ENCODE peak calls at places on chromosomes 16 and 17, in ten cellular contexts. D is prostate gland, U is fibroblast of lung, Y is neuronal stem cell, V is heart left ventricle, Q is left ventricle myocardium inferior, N is uterus, O is stomach, A is endothelial cell of umbilical vein, T is sigmoid colon. J is an unnamed sample. For H3K4me1, the result is how much of the 10 kb centered on the place peaks cover.

GRCh38 chr17:5769936-5770335 is 185.6 kb upstream of the NLRP1 start:
- DNase-seq in D (no peak), U (peak), Y (peak), V (no peak), Q (no peak), N (no peak), O (no peak), A (peak), T (no peak), J (no peak)

GRCh38 chr16:50309527-50310307 is 43.4 kb downstream of the ADCY7 start:
- DNase-seq in D (no peak), U (no peak), Y (no peak), V (no peak), Q (no peak), N (no peak), O (peak), A (no peak), T (peak), J (no peak)

GRCh38 chr16:24748242-24748641 is 18.8 kb downstream of the TNRC6A start:
- DNase-seq in D (peak), U (peak), Y (no peak), V (peak), Q (no peak), N (peak), O (no peak), A (peak), T (peak), J (no peak)

GRCh38 chr16:57873218-57873617 is 70.9 kb upstream of the KIFC3 start:
- DNase-seq in D (no peak), U (no peak), Y (no peak), V (no peak), Q (no peak), N (no peak), O (no peak), A (no peak), T (no peak), J (no peak)

GRCh38 chr17:65143899-65144590 is 6.9 kb downstream of the RGS9 start:
- DNase-seq in D (no peak), U (peak), Y (no peak), V (no peak), Q (no peak), N (no peak), O (no peak), A (no peak), T (no peak), J (no peak)

GRCh38 chr16:19366384-19366783 is 51.3 kb upstream of the TMC5 start:
- DNase-seq in D (no peak), U (no peak), Y (no peak), V (no peak), Q (no peak), N (no peak), O (no peak), A (no peak), T (no peak), J (no peak)

GRCh38 chr16:55189179-55189578 is 134.8 kb upstream of the IRX6 start:
- DNase-seq in D (no peak), U (no peak), Y (no peak), V (no peak), Q (no peak), N (no peak), O (no peak), A (no peak), T (no peak), J (no peak)

GRCh38 chr17:9833922-9834321 is 8.2 kb downstream of the GLP2R start:
- DNase-seq in D (no peak), U (no peak), Y (no peak), V (no peak), Q (no peak), N (no peak), O (no peak), A (no peak), T (no peak), J (no peak)

GRCh38 chr17:66301864-66302741 is at the start of gene PRKCA:
- DNase-seq in D (peak), U (peak), Y (peak), V (peak), Q (peak), N (peak), O (peak), A (peak), T (peak), J (peak)

GRCh38 chr16:23333962-23334361 is 31.9 kb downstream of the SCNN1B start:
- DNase-seq in D (no peak), U (no peak), Y (no peak), V (no peak), Q (no peak), N (no peak), O (no peak), A (no peak), T (no peak), J (no peak)

GRCh38 chr17:76427457-76428231 is 25.3 kb downstream of the UBE2O start:
- DNase-seq in D (no peak), U (peak), Y (no peak), V (no peak), Q (no peak), N (no peak), O (no peak), A (peak), T (no peak), J (no peak)

GRCh38 chr16:3949287-3949686 is 68.8 kb upstream of the CREBBP start:
- DNase-seq in D (no peak), U (no peak), Y (no peak), V (peak), Q (no peak), N (no peak), O (no peak), A (peak), T (peak), J (peak)

GRCh38 chr16:87601322-87602004 is 845 bp upstream of the JPH3 start:
- DNase-seq in D (no peak), U (no peak), Y (no peak), V (no peak), Q (no peak), N (no peak), O (no peak), A (no peak), T (no peak), J (no peak)

GRCh38 chr17:419073-419735 is 66.6 kb upstream of the RPH3AL start:
- DNase-seq in D (no peak), U (no peak), Y (no peak), V (no peak), Q (no peak), N (no peak), O (no peak), A (no peak), T (no peak), J (no peak)

GRCh38 chr17:32899240-32900013 is 22.5 kb upstream of the MYO1D start:
- DNase-seq in D (no peak), U (no peak), Y (no peak), V (no peak), Q (no peak), N (no peak), O (no peak), A (no peak), T (no peak), J (no peak)

GRCh38 chr16:14957576-14958322 is 17.1 kb upstream of the PDXDC1 start:
- DNase-seq in D (no peak), U (no peak), Y (no peak), V (no peak), Q (no peak), N (no peak), O (peak), A (no peak), T (no peak), J (no peak)

GRCh38 chr16:80084163-80084562 is 456.6 kb upstream of the DYNLRB2 start:
- DNase-seq in D (no peak), U (no peak), Y (no peak), V (no peak), Q (no peak), N (peak), O (no peak), A (no peak), T (no peak), J (no peak)

GRCh38 chr17:15351487-15351840 is 10.1 kb upstream of the TEKT3 start:
- DNase-seq in D (no peak), U (no peak), Y (no peak), V (no peak), Q (no peak), N (no peak), O (no peak), A (no peak), T (no peak), J (no peak)

GRCh38 chr17:9241371-9241712 is 220.0 kb downstream of the NTN1 start:
- DNase-seq in D (no peak), U (no peak), Y (no peak), V (peak), Q (peak), N (peak), O (peak), A (no peak), T (peak), J (no peak)

GRCh38 chr16:66728804-66729203 is 22.6 kb downstream of the DYNC1LI2 start:
- DNase-seq in D (no peak), U (no peak), Y (no peak), V (no peak), Q (no peak), N (no peak), O (no peak), A (no peak), T (peak), J (no peak)

GRCh38 chr17:73571524-73572130 is 72.6 kb downstream of the SDK2 start:
- DNase-seq in D (no peak), U (no peak), Y (no peak), V (no peak), Q (no peak), N (no peak), O (no peak), A (no peak), T (no peak), J (peak)

GRCh38 chr17:1574697-1575471 is 12.3 kb upstream of the PITPNA start:
- DNase-seq in D (no peak), U (no peak), Y (no peak), V (no peak), Q (no peak), N (no peak), O (no peak), A (no peak), T (no peak), J (peak)

GRCh38 chr16:74169687-74170522 is 126.7 kb upstream of the PSMD7 start:
- DNase-seq in D (no peak), U (no peak), Y (no peak), V (no peak), Q (no peak), N (no peak), O (no peak), A (peak), T (no peak), J (no peak)

GRCh38 chr17:79600613-79601221 is 10.1 kb downstream of the RBFOX3 start:
- DNase-seq in D (no peak), U (no peak), Y (no peak), V (no peak), Q (no peak), N (no peak), O (no peak), A (no peak), T (no peak), J (no peak)

GRCh38 chr16:10809706-10810105 is 8.9 kb downstream of the TVP23A start:
- DNase-seq in D (no peak), U (no peak), Y (no peak), V (no peak), Q (no peak), N (no peak), O (no peak), A (no peak), T (no peak), J (no peak)

GRCh38 chr16:66900721-66901441 is 17.8 kb downstream of the CDH16 start:
- DNase-seq in D (no peak), U (no peak), Y (no peak), V (peak), Q (no peak), N (peak), O (no peak), A (no peak), T (no peak), J (no peak)

GRCh38 chr16:79090966-79091365 is 509.6 kb downstream of the MAF start:
- DNase-seq in D (no peak), U (no peak), Y (no peak), V (no peak), Q (no peak), N (no peak), O (no peak), A (no peak), T (no peak), J (no peak)

GRCh38 chr17:51120357-51120738 is 320 bp downstream of the SPAG9 start:
- DNase-seq in D (peak), U (peak), Y (no peak), V (no peak), Q (no peak), N (no peak), O (peak), A (peak), T (peak), J (no peak)

GRCh38 chr17:61766520-61766919 is 96.8 kb downstream of the BRIP1 start:
- DNase-seq in D (no peak), U (peak), Y (no peak), V (no peak), Q (no peak), N (no peak), O (no peak), A (no peak), T (no peak), J (no peak)

GRCh38 chr17:79628861-79629547 is 18.2 kb upstream of the RBFOX3 start:
- DNase-seq in D (no peak), U (no peak), Y (no peak), V (peak), Q (no peak), N (no peak), O (peak), A (no peak), T (peak), J (peak)

GRCh38 chr17:55458977-55459376 is 37.3 kb upstream of the MMD start:
- DNase-seq in D (no peak), U (peak), Y (no peak), V (no peak), Q (no peak), N (no peak), O (no peak), A (peak), T (no peak), J (no peak)

GRCh38 chr17:75906143-75906884 is 1.6 kb upstream of the MRPL38 start:
- DNase-seq in D (no peak), U (no peak), Y (no peak), V (no peak), Q (no peak), N (no peak), O (no peak), A (no peak), T (no peak), J (no peak)

GRCh38 chr16:24906199-24906808 is 60.5 kb downstream of the SLC5A11 start:
- DNase-seq in D (no peak), U (peak), Y (no peak), V (no peak), Q (no peak), N (no peak), O (no peak), A (peak), T (no peak), J (no peak)

GRCh38 chr16:31400191-31400590 is 7.1 kb downstream of the ITGAD start:
- DNase-seq in D (no peak), U (no peak), Y (no peak), V (no peak), Q (no peak), N (no peak), O (no peak), A (no peak), T (no peak), J (no peak)

GRCh38 chr17:10073905-10074304 is 124.5 kb downstream of the GAS7 start:
- DNase-seq in D (no peak), U (no peak), Y (no peak), V (peak), Q (peak), N (peak), O (no peak), A (no peak), T (peak), J (no peak)

GRCh38 chr17:14050616-14051015 is 18.7 kb upstream of the COX10 start:
- DNase-seq in D (no peak), U (no peak), Y (no peak), V (no peak), Q (no peak), N (no peak), O (no peak), A (no peak), T (no peak), J (no peak)

GRCh38 chr17:45782889-45783592 is 1.1 kb upstream of the CRHR1 start:
- DNase-seq in D (no peak), U (no peak), Y (peak), V (no peak), Q (no peak), N (peak), O (no peak), A (peak), T (no peak), J (no peak)

GRCh38 chr17:62892870-62893338 is 73.1 kb upstream of the TANC2 start:
- DNase-seq in D (peak), U (peak), Y (no peak), V (peak), Q (peak), N (no peak), O (peak), A (peak), T (peak), J (peak)

GRCh38 chr17:18980682-18981384 is 23.7 kb downstream of the FAM83G start:
- DNase-seq in D (no peak), U (peak), Y (no peak), V (no peak), Q (no peak), N (no peak), O (no peak), A (no peak), T (no peak), J (no peak)

GRCh38 chr17:29612094-29612403 is 10.7 kb downstream of the CORO6 start:
- DNase-seq in D (no peak), U (no peak), Y (no peak), V (no peak), Q (no peak), N (no peak), O (no peak), A (no peak), T (peak), J (peak)

GRCh38 chr16:82655720-82656500 is 29.1 kb downstream of the CDH13 start:
- DNase-seq in D (no peak), U (no peak), Y (no peak), V (no peak), Q (no peak), N (no peak), O (no peak), A (no peak), T (peak), J (no peak)
- H3K4me1 ChIP-seq in D (under half), U (under half), Y (under half), V (under half), Q (half or more), N (under half), O (under half), A (half or more), T (under half), J (under half)

GRCh38 chr16:425082-425718 is at the start of gene RAB11FIP3:
- DNase-seq in D (peak), U (peak), Y (peak), V (peak), Q (peak), N (peak), O (peak), A (peak), T (peak), J (peak)

GRCh38 chr16:424623-425081 is 797 bp upstream of the RAB11FIP3 start:
- DNase-seq in D (peak), U (peak), Y (no peak), V (peak), Q (peak), N (peak), O (peak), A (peak), T (peak), J (no peak)

GRCh38 chr16:426115-426905 is 861 bp downstream of the RAB11FIP3 start:
- DNase-seq in D (no peak), U (no peak), Y (no peak), V (no peak), Q (no peak), N (no peak), O (no peak), A (peak), T (no peak), J (no peak)

GRCh38 chr16:425740-426114 is 278 bp downstream of the RAB11FIP3 start:
- DNase-seq in D (no peak), U (no peak), Y (no peak), V (no peak), Q (no peak), N (no peak), O (no peak), A (no peak), T (no peak), J (no peak)

DNA sequence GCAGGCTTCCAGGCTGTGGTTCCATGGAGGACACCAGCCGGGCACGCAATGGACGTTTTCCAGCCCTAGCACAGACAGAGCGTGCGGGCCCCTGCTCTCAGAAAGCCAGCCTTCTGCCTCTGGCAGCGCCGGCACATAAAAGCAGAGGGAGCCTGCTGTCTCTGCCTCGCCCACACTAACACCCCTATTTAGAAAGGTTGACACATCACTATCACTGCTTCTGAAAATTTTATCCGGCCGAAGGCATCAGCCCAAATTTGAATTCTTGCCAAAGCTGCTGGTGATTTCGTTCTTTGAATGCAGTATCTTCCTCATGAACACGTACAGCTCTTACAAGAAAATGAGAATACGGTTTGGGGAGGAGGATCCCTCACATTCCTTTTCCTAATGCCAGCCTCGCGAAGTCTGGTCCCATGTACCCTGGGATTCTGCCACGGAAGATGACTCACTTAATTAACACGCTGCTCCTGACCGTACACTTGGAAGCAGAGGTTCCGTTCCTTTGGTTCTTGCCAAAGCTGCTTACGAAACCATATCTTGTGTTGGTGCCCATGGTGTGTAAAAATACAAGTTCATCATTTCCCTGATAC is 1.3 kb upstream of the RAB11FIP3 start:
- DNase-seq in D (peak), U (peak), Y (no peak), V (peak), Q (peak), N (peak), O (peak), A (peak), T (peak), J (no peak)
- H3K4me3 ChIP-seq in D (no peak), U (peak), Y (no peak), V (peak), Q (peak), N (peak), O (peak), A (peak), T (peak), J (peak)

DNA sequence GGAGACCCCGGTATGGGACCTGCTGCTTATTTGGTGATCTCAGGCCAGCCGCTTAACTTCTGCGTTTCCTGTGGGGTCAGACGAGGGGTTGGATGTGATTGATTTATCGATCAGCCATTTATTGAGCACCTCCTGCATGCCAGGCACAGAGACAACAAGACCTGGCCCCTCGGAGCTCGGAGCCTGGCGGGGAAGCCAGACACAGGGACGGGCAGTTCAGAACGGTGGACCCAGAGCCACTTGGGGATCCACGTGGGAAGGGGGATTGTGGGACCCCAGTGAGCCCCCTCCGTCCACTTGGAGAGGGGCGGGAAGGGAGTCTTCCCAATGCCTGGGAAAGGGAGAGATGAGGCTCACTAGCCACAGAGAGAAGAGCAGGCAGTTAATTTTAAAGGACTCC is 84.7 kb upstream of the CIBAR2 start:
- DNase-seq in D (no peak), U (no peak), Y (no peak), V (no peak), Q (no peak), N (no peak), O (no peak), A (no peak), T (no peak), J (no peak)
- H3K27ac ChIP-seq in D (peak), U (no peak), Y (no peak), V (peak), Q (peak), N (peak), O (peak), A (no peak), T (peak), J (no peak)

GRCh38 chr16:27434141-27435051 is 32.4 kb downstream of the IL21R start:
- DNase-seq in D (no peak), U (no peak), Y (no peak), V (no peak), Q (no peak), N (no peak), O (peak), A (no peak), T (peak), J (peak)
- H3K4me1 ChIP-seq in D (under half), U (under half), Y (under half), V (under half), Q (under half), N (under half), O (under half), A (under half), T (under half), J (under half)